ENCODE peak calls at places on chromosome 14, in ten cellular contexts. One of them, this sample, is unnamed.

GRCh38 chr14:34340226-34340625 is 121.8 kb downstream of the SPTSSA start:
- DNase-seq in right cardiac atrium: no peak
- DNase-seq in pancreas: no peak
- DNase-seq in lower lobe of right lung: no peak
- DNase-seq in effector memory CD4-positive, alpha-beta T cell: no peak
- DNase-seq in cardiac muscle cell: no peak
- DNase-seq in GM23248: no peak
- DNase-seq in uterus: no peak
- DNase-seq in Caco-2: no peak
- DNase-seq in mucosa of descending colon: no peak
- DNase-seq in this sample: no peak

GRCh38 chr14:103894034-103894722 is 34.1 kb upstream of the TDRD9 start:
- DNase-seq in pancreas: no peak
- DNase-seq in GM23248: no peak
- DNase-seq in mucosa of descending colon: no peak
- DNase-seq in right cardiac atrium: no peak
- DNase-seq in Caco-2: no peak
- DNase-seq in uterus: no peak
- DNase-seq in cardiac muscle cell: no peak
- DNase-seq in effector memory CD4-positive, alpha-beta T cell: no peak
- DNase-seq in lower lobe of right lung: no peak
- DNase-seq in this sample: no peak

GRCh38 chr14:28678887-28679286 is 87.7 kb upstream of the FOXG1 start:
- DNase-seq in mucosa of descending colon: no peak
- DNase-seq in GM23248: no peak
- DNase-seq in Caco-2: no peak
- DNase-seq in right cardiac atrium: no peak
- DNase-seq in lower lobe of right lung: no peak
- DNase-seq in pancreas: no peak
- DNase-seq in effector memory CD4-positive, alpha-beta T cell: no peak
- DNase-seq in uterus: no peak
- DNase-seq in cardiac muscle cell: no peak
- DNase-seq in this sample: no peak

GRCh38 chr14:105682956-105683570 is 156.7 kb downstream of the TMEM121 start:
- DNase-seq in Caco-2: no peak
- DNase-seq in uterus: no peak
- DNase-seq in pancreas: no peak
- DNase-seq in right cardiac atrium: no peak
- DNase-seq in cardiac muscle cell: no peak
- DNase-seq in GM23248: no peak
- DNase-seq in effector memory CD4-positive, alpha-beta T cell: no peak
- DNase-seq in mucosa of descending colon: no peak
- DNase-seq in lower lobe of right lung: no peak
- DNase-seq in this sample: no peak

GRCh38 chr14:94640721-94641631 is 28.8 kb downstream of the SERPINA3 start:
- DNase-seq in uterus: no peak
- DNase-seq in lower lobe of right lung: no peak
- DNase-seq in mucosa of descending colon: no peak
- DNase-seq in right cardiac atrium: no peak
- DNase-seq in effector memory CD4-positive, alpha-beta T cell: no peak
- DNase-seq in pancreas: no peak
- DNase-seq in GM23248: no peak
- DNase-seq in Caco-2: no peak
- DNase-seq in cardiac muscle cell: no peak
- DNase-seq in this sample: no peak

GRCh38 chr14:101840649-101841365 is 79.3 kb downstream of the PPP2R5C start:
- DNase-seq in Caco-2: no peak
- DNase-seq in uterus: no peak
- DNase-seq in GM23248: no peak
- DNase-seq in cardiac muscle cell: no peak
- DNase-seq in pancreas: no peak
- DNase-seq in effector memory CD4-positive, alpha-beta T cell: no peak
- DNase-seq in right cardiac atrium: no peak
- DNase-seq in lower lobe of right lung: no peak
- DNase-seq in mucosa of descending colon: no peak
- DNase-seq in this sample: no peak

GRCh38 chr14:34628681-34629135 is 1.2 kb downstream of the SNX6 start:
- DNase-seq in GM23248: peak; percentile 27
- DNase-seq in uterus: no peak
- DNase-seq in cardiac muscle cell: peak; percentile 57
- DNase-seq in right cardiac atrium: no peak
- DNase-seq in Caco-2: no peak
- DNase-seq in effector memory CD4-positive, alpha-beta T cell: peak; percentile 17
- DNase-seq in pancreas: no peak
- DNase-seq in mucosa of descending colon: peak; percentile 76
- DNase-seq in lower lobe of right lung: no peak
- DNase-seq in this sample: no peak

GRCh38 chr14:86038401-86038985 is 508.5 kb downstream of the FLRT2 start:
- DNase-seq in uterus: no peak
- DNase-seq in mucosa of descending colon: peak; percentile 25
- DNase-seq in pancreas: peak; percentile 14
- DNase-seq in Caco-2: peak; percentile 36
- DNase-seq in effector memory CD4-positive, alpha-beta T cell: no peak
- DNase-seq in cardiac muscle cell: peak; percentile 69
- DNase-seq in right cardiac atrium: peak; percentile 51
- DNase-seq in lower lobe of right lung: peak; percentile 47
- DNase-seq in GM23248: peak; percentile 60
- DNase-seq in this sample: no peak

GRCh38 chr14:96197969-96198368 is 6.7 kb upstream of the BDKRB2 start:
- DNase-seq in cardiac muscle cell: no peak
- DNase-seq in right cardiac atrium: peak; percentile 55
- DNase-seq in uterus: no peak
- DNase-seq in lower lobe of right lung: no peak
- DNase-seq in effector memory CD4-positive, alpha-beta T cell: no peak
- DNase-seq in mucosa of descending colon: no peak
- DNase-seq in GM23248: no peak
- DNase-seq in pancreas: no peak
- DNase-seq in Caco-2: no peak
- DNase-seq in this sample: no peak

GRCh38 chr14:30692669-30693068 is 70.5 kb downstream of the SCFD1 start:
- DNase-seq in pancreas: no peak
- DNase-seq in Caco-2: no peak
- DNase-seq in lower lobe of right lung: no peak
- DNase-seq in effector memory CD4-positive, alpha-beta T cell: no peak
- DNase-seq in uterus: no peak
- DNase-seq in cardiac muscle cell: no peak
- DNase-seq in mucosa of descending colon: no peak
- DNase-seq in right cardiac atrium: no peak
- DNase-seq in GM23248: no peak
- DNase-seq in this sample: no peak

GRCh38 chr14:91303091-91303923 is 58.8 kb upstream of the GPR68 start:
- DNase-seq in GM23248: peak; percentile 12
- DNase-seq in effector memory CD4-positive, alpha-beta T cell: peak; percentile 47
- DNase-seq in uterus: no peak
- DNase-seq in Caco-2: peak; percentile 79
- DNase-seq in mucosa of descending colon: peak; percentile 41
- DNase-seq in right cardiac atrium: peak; percentile 72
- DNase-seq in lower lobe of right lung: peak; percentile 41
- DNase-seq in cardiac muscle cell: peak; percentile 67
- DNase-seq in pancreas: no peak
- DNase-seq in this sample: no peak

GRCh38 chr14:104442611-104443390 is 136.8 kb upstream of the C14orf180 start:
- DNase-seq in effector memory CD4-positive, alpha-beta T cell: no peak
- DNase-seq in cardiac muscle cell: no peak
- DNase-seq in right cardiac atrium: peak; percentile 30
- DNase-seq in pancreas: no peak
- DNase-seq in GM23248: no peak
- DNase-seq in lower lobe of right lung: no peak
- DNase-seq in Caco-2: no peak
- DNase-seq in mucosa of descending colon: no peak
- DNase-seq in uterus: no peak
- DNase-seq in this sample: no peak

GRCh38 chr14:45135659-45136314 is at the start of gene FANCM:
- DNase-seq in effector memory CD4-positive, alpha-beta T cell: peak; percentile 85
- DNase-seq in uterus: peak; percentile 89
- DNase-seq in right cardiac atrium: peak; percentile 93
- DNase-seq in mucosa of descending colon: peak; percentile 97
- DNase-seq in Caco-2: peak; percentile 95
- DNase-seq in cardiac muscle cell: peak; percentile 97
- DNase-seq in pancreas: peak; percentile 91
- DNase-seq in lower lobe of right lung: peak; percentile 89
- DNase-seq in GM23248: peak; percentile 99
- DNase-seq in this sample: peak; percentile 86
- H3K4me1 ChIP-seq in effector memory CD4-positive, alpha-beta T cell: peaks cover 9% of the 10 kb centered on the region
- H3K4me1 ChIP-seq in uterus: no peaks in the 10 kb centered on the region
- H3K4me1 ChIP-seq in right cardiac atrium: no peaks in the 10 kb centered on the region
- H3K4me1 ChIP-seq in mucosa of descending colon: peaks cover 13% of the 10 kb centered on the region
- H3K4me1 ChIP-seq in Caco-2: peaks cover 8% of the 10 kb centered on the region
- H3K4me1 ChIP-seq in cardiac muscle cell: peaks cover 24% of the 10 kb centered on the region
- H3K4me1 ChIP-seq in pancreas: peaks cover 9% of the 10 kb centered on the region
- H3K4me1 ChIP-seq in lower lobe of right lung: peaks cover 22% of the 10 kb centered on the region
- H3K4me1 ChIP-seq in GM23248: peaks cover 21% of the 10 kb centered on the region
- H3K4me1 ChIP-seq in this sample: peaks cover 27% of the 10 kb centered on the region

DNA sequence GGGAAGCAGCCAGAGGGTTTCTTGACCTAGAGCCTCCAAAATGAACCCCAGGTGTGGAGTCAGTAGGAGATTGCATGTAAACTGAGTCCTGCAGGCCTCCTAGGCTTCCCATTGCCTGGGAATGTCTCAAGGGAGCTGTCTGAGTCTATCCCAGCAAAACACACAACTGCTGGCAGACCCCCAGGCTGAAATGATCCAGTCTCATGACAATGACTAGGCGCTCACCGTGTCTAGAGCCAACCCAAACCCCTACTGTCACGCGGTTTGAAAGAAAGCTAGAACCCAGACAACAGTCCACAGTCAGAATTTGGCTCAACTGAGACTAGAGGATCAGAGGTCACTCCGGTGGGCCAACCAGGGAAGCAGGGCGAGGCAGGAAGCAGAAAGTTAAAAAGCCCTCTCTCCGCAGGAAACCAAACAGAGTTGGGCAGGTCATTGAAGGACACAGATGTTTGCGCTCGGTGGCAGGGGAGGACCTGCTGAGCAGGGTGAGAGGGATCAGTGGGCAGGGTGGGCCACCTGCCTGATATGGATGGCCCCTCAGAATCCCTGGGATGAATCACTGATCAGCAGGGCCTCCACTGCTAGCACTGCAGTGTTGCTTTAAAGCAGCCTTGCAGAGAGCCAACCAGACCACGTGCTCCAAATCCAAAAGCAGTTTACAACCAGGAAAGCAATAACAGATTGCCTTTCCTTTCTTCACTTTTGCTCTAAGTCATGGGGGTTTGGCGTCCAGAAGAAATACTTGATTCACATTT is 23.8 kb downstream of the ACTN1 start:
- DNase-seq in cardiac muscle cell: no peak
- DNase-seq in mucosa of descending colon: peak; percentile 66
- DNase-seq in lower lobe of right lung: no peak
- DNase-seq in right cardiac atrium: peak; percentile 54
- DNase-seq in uterus: peak; percentile 73
- DNase-seq in Caco-2: no peak
- DNase-seq in effector memory CD4-positive, alpha-beta T cell: no peak
- DNase-seq in pancreas: no peak
- DNase-seq in GM23248: peak; percentile 72
- DNase-seq in this sample: no peak
- H3K4me1 ChIP-seq in cardiac muscle cell: peaks cover 33% of the 10 kb centered on the region
- H3K4me1 ChIP-seq in mucosa of descending colon: peaks cover 52% of the 10 kb centered on the region
- H3K4me1 ChIP-seq in lower lobe of right lung: peaks cover 96% of the 10 kb centered on the region
- H3K4me1 ChIP-seq in right cardiac atrium: peaks cover 47% of the 10 kb centered on the region
- H3K4me1 ChIP-seq in uterus: peaks cover 58% of the 10 kb centered on the region
- H3K4me1 ChIP-seq in Caco-2: peaks cover 12% of the 10 kb centered on the region
- H3K4me1 ChIP-seq in effector memory CD4-positive, alpha-beta T cell: peaks cover 2% of the 10 kb centered on the region
- H3K4me1 ChIP-seq in pancreas: peaks cover 42% of the 10 kb centered on the region
- H3K4me1 ChIP-seq in GM23248: peaks cover 96% of the 10 kb centered on the region
- H3K4me1 ChIP-seq in this sample: peaks cover 37% of the 10 kb centered on the region

DNA sequence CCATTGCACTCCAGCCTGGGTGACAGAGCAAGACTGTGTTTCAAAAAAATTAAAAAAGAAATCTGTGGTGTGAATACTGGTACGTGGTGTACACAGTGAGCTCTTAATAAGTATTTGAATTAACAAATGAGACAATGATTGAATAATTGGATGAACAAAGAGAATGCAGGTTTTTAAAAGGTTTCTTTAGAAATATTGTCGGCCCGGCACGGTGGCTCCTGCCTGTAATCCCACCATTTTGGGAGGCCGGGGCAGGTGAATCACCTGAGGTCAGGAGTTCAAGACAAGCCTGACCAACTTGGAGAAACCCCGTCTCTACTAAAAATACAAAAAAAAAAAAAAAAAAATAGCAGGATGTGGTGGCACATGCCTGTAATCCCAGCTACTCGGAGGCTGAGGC is 6.6 kb downstream of the HIF1A start:
- DNase-seq in pancreas: no peak
- DNase-seq in GM23248: peak; percentile 12
- DNase-seq in mucosa of descending colon: no peak
- DNase-seq in uterus: no peak
- DNase-seq in effector memory CD4-positive, alpha-beta T cell: no peak
- DNase-seq in Caco-2: no peak
- DNase-seq in cardiac muscle cell: no peak
- DNase-seq in lower lobe of right lung: no peak
- DNase-seq in right cardiac atrium: no peak
- DNase-seq in this sample: no peak
- H3K4me1 ChIP-seq in pancreas: peaks cover 17% of the 10 kb centered on the region
- H3K4me1 ChIP-seq in GM23248: peaks cover 43% of the 10 kb centered on the region
- H3K4me1 ChIP-seq in mucosa of descending colon: peaks cover 29% of the 10 kb centered on the region
- H3K4me1 ChIP-seq in uterus: no peaks in the 10 kb centered on the region
- H3K4me1 ChIP-seq in effector memory CD4-positive, alpha-beta T cell: peaks cover 9% of the 10 kb centered on the region
- H3K4me1 ChIP-seq in Caco-2: peaks cover 17% of the 10 kb centered on the region
- H3K4me1 ChIP-seq in cardiac muscle cell: peaks cover 50% of the 10 kb centered on the region
- H3K4me1 ChIP-seq in lower lobe of right lung: peaks cover 68% of the 10 kb centered on the region
- H3K4me1 ChIP-seq in right cardiac atrium: peaks cover 3% of the 10 kb centered on the region
- H3K4me1 ChIP-seq in this sample: peaks cover 77% of the 10 kb centered on the region

GRCh38 chr14:65210827-65211192 is 108.5 kb upstream of the MAX start:
- DNase-seq in GM23248: peak; percentile 32
- DNase-seq in effector memory CD4-positive, alpha-beta T cell: no peak
- DNase-seq in Caco-2: no peak
- DNase-seq in uterus: no peak
- DNase-seq in lower lobe of right lung: no peak
- DNase-seq in right cardiac atrium: no peak
- DNase-seq in mucosa of descending colon: no peak
- DNase-seq in pancreas: no peak
- DNase-seq in cardiac muscle cell: no peak
- DNase-seq in this sample: no peak
- H3K4me1 ChIP-seq in GM23248: peaks cover 32% of the 10 kb centered on the region
- H3K4me1 ChIP-seq in effector memory CD4-positive, alpha-beta T cell: peaks cover 46% of the 10 kb centered on the region
- H3K4me1 ChIP-seq in Caco-2: no peaks in the 10 kb centered on the region
- H3K4me1 ChIP-seq in uterus: no peaks in the 10 kb centered on the region
- H3K4me1 ChIP-seq in lower lobe of right lung: peaks cover 4% of the 10 kb centered on the region
- H3K4me1 ChIP-seq in right cardiac atrium: peaks cover 6% of the 10 kb centered on the region
- H3K4me1 ChIP-seq in mucosa of descending colon: no peaks in the 10 kb centered on the region
- H3K4me1 ChIP-seq in pancreas: no peaks in the 10 kb centered on the region
- H3K4me1 ChIP-seq in cardiac muscle cell: peaks cover 9% of the 10 kb centered on the region
- H3K4me1 ChIP-seq in this sample: peaks cover 40% of the 10 kb centered on the region

GRCh38 chr14:24159777-24160498 is 1.1 kb upstream of the IRF9 start:
- DNase-seq in mucosa of descending colon: no peak
- DNase-seq in cardiac muscle cell: no peak
- DNase-seq in Caco-2: no peak
- DNase-seq in lower lobe of right lung: peak; percentile 46
- DNase-seq in effector memory CD4-positive, alpha-beta T cell: no peak
- DNase-seq in right cardiac atrium: peak; percentile 47
- DNase-seq in GM23248: no peak
- DNase-seq in pancreas: no peak
- DNase-seq in uterus: no peak
- DNase-seq in this sample: no peak
- H3K4me1 ChIP-seq in mucosa of descending colon: peaks cover 22% of the 10 kb centered on the region
- H3K4me1 ChIP-seq in cardiac muscle cell: peaks cover 11% of the 10 kb centered on the region
- H3K4me1 ChIP-seq in Caco-2: peaks cover 12% of the 10 kb centered on the region
- H3K4me1 ChIP-seq in lower lobe of right lung: peaks cover 31% of the 10 kb centered on the region
- H3K4me1 ChIP-seq in effector memory CD4-positive, alpha-beta T cell: peaks cover 22% of the 10 kb centered on the region
- H3K4me1 ChIP-seq in right cardiac atrium: peaks cover 3% of the 10 kb centered on the region
- H3K4me1 ChIP-seq in GM23248: peaks cover 5% of the 10 kb centered on the region
- H3K4me1 ChIP-seq in pancreas: no peaks in the 10 kb centered on the region
- H3K4me1 ChIP-seq in uterus: peaks cover 7% of the 10 kb centered on the region
- H3K4me1 ChIP-seq in this sample: peaks cover 13% of the 10 kb centered on the region

This sample was measured in PC-9.